ENCODE peak calls at places on chromosomes 6 and 20, in five cellular contexts. E is activated CD4-positive, alpha-beta T cell treated with anti-CD3 and anti-CD28 coated beads, Interleukin-2, amount 10 ng/mL, durations not matched to agents 7 days and 5 days; G is T-helper 9 cell; Y is NCI-H1092 treated with DMSO at 0.1 percent for 48 hours; K is endothelial cell. C is an unnamed sample.

GRCh38 chr20:51043811-51044210 is 20.9 kb upstream of the KCNG1 start:
- DNase-seq in E (no peak), G (no peak), Y (no peak), K (no peak), C (no peak)

GRCh38 chr6:118542184-118542952 is 5.7 kb upstream of the PLN start:
- DNase-seq in E (no peak), G (no peak), Y (no peak), K (no peak), C (no peak)

GRCh38 chr6:164108869-164109769 is 694.6 kb downstream of the QKI start:
- DNase-seq in E (no peak), G (no peak), Y (no peak), K (no peak), C (no peak)

GRCh38 chr6:154447929-154448328 is 62.6 kb downstream of the CNKSR3 start:
- DNase-seq in E (no peak), G (no peak), Y (peak), K (no peak), C (peak)

GRCh38 chr20:62053465-62054196 is 12.1 kb downstream of the TAF4 start:
- DNase-seq in E (no peak), G (no peak), Y (no peak), K (no peak), C (no peak)

GRCh38 chr20:875115-875514 is 41.0 kb downstream of the ANGPT4 start:
- DNase-seq in E (no peak), G (no peak), Y (no peak), K (no peak), C (no peak)

GRCh38 chr20:63891061-63892002 is 3.6 kb upstream of the DNAJC5 start:
- DNase-seq in E (no peak), G (no peak), Y (no peak), K (no peak), C (no peak)

GRCh38 chr6:45783716-45784115 is 231.9 kb downstream of the CLIC5 start:
- DNase-seq in E (no peak), G (no peak), Y (no peak), K (no peak), C (no peak)

GRCh38 chr6:101401792-101402617 is 8.5 kb downstream of the GRIK2 start:
- DNase-seq in E (no peak), G (no peak), Y (no peak), K (peak), C (no peak)

GRCh38 chr6:104711371-104711770 is 148.3 kb downstream of the HACE1 start:
- DNase-seq in E (no peak), G (no peak), Y (peak), K (no peak), C (no peak)

GRCh38 chr20:47289989-47290388 is 66.5 kb downstream of the ZMYND8 start:
- DNase-seq in E (no peak), G (no peak), Y (no peak), K (no peak), C (no peak)

GRCh38 chr6:40962241-40962640 is 76.8 kb downstream of the UNC5CL start:
- DNase-seq in E (peak), G (no peak), Y (no peak), K (no peak), C (no peak)

GRCh38 chr6:31075528-31075927 is 36.8 kb downstream of the C6orf15 start:
- DNase-seq in E (no peak), G (no peak), Y (no peak), K (no peak), C (no peak)

GRCh38 chr6:23435798-23436197 is 690.2 kb upstream of the NRSN1 start:
- DNase-seq in E (no peak), G (no peak), Y (no peak), K (no peak), C (no peak)

GRCh38 chr6:54301770-54302169 is 6.5 kb upstream of the TINAG start:
- DNase-seq in E (no peak), G (no peak), Y (no peak), K (no peak), C (no peak)

GRCh38 chr20:56715309-56715708 is 86.2 kb downstream of the TFAP2C start:
- DNase-seq in E (no peak), G (no peak), Y (no peak), K (no peak), C (no peak)

GRCh38 chr6:139017227-139017626 is 11.3 kb upstream of the ABRACL start:
- DNase-seq in E (no peak), G (no peak), Y (peak), K (no peak), C (no peak)

C was measured in NCI-H524 treated with DMSO at 0.1 percent for 48 hours.